ENCODE peak calls at places on chromosomes 2 and 18, in six cellular contexts. O is lower lobe of right lung, Z is GM06990, L is K562, B is kidney epithelial cell, V is tibial artery. Y is an unnamed sample. For H3K27me3, the result is how much of the 10 kb centered on the place peaks cover.

GRCh38 chr2:107466984-107467383 is 359.7 kb upstream of the RGPD4 start:
- DNase-seq in O (no peak), Z (no peak), L (no peak), B (no peak), V (no peak), Y (no peak)

GRCh38 chr2:63735931-63736820 is 105.5 kb upstream of the UGP2 start:
- DNase-seq in O (no peak), Z (no peak), L (no peak), B (no peak), V (no peak), Y (peak)

GRCh38 chr18:13474907-13475306 is 251.5 kb downstream of the FAM210A start:
- DNase-seq in O (no peak), Z (no peak), L (no peak), B (no peak), V (no peak), Y (no peak)

GRCh38 chr2:1758774-1759610 is 14.7 kb upstream of the PXDN start:
- DNase-seq in O (peak), Z (no peak), L (no peak), B (no peak), V (no peak), Y (no peak)

GRCh38 chr18:48170651-48171050 is 238.5 kb downstream of the ZBTB7C start:
- DNase-seq in O (no peak), Z (no peak), L (no peak), B (no peak), V (no peak), Y (no peak)

GRCh38 chr2:112812318-112813042 is 24.1 kb downstream of the IL1B start:
- DNase-seq in O (no peak), Z (no peak), L (peak), B (no peak), V (no peak), Y (no peak)

GRCh38 chr2:196798980-196799379 is 503 bp downstream of the GTF3C3 start:
- DNase-seq in O (no peak), Z (no peak), L (peak), B (no peak), V (no peak), Y (no peak)

GRCh38 chr2:188619146-188619545 is 327.5 kb downstream of the GULP1 start:
- DNase-seq in O (no peak), Z (no peak), L (no peak), B (no peak), V (no peak), Y (no peak)

GRCh38 chr2:188695953-188696352 is 278.2 kb upstream of the COL3A1 start:
- DNase-seq in O (no peak), Z (no peak), L (no peak), B (no peak), V (no peak), Y (peak)

GRCh38 chr2:158761626-158762025 is 33.5 kb upstream of the DAPL1 start:
- DNase-seq in O (no peak), Z (no peak), L (no peak), B (peak), V (no peak), Y (no peak)

GRCh38 chr2:65128297-65129190 is 1.4 kb downstream of the RAB1A start:
- DNase-seq in O (no peak), Z (no peak), L (no peak), B (no peak), V (peak), Y (peak)

GRCh38 chr18:54503495-54503894 is 87.5 kb upstream of the DYNAP start:
- DNase-seq in O (no peak), Z (no peak), L (no peak), B (no peak), V (no peak), Y (no peak)

GRCh38 chr18:54509793-54510192 is 81.3 kb upstream of the DYNAP start:
- DNase-seq in O (no peak), Z (no peak), L (no peak), B (no peak), V (no peak), Y (no peak)

DNA sequence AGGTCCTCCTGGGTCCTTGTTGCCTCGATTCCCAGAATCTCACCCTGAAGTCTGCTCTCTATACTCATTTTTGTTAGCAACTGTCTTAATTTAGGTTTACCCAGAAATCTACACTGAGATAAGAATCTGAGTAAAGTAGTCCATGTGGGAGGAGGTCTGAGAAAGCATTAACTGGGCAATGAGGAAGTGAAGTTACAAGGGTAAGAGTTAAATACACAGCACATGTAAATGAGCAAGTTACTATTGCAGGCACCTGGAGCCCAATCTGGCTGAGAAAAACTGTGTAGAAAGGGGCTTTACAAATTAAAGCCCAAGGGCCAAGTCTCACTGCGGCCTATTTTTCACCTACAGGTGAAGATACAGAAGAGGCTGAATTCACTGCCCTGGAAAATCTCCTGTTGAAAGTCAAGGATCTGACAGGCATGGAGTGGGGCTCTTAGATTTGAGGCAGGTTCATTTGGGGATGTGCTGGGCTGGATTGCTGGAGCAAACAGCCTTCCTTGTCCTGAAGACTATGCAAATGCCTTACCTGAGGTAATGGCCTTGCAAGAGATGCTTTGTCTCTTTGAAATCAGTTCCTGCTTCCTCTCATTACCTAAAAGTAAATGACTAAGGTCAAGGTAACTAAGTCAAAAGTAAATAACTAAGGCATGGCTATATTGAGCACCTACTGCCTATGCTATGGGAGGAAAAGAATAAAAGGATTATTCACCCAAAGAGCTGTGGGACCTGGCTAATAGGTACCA is 84.4 kb upstream of the DYNAP start:
- DNase-seq in O (no peak), Z (no peak), L (no peak), B (no peak), V (no peak), Y (no peak)
- H3K27me3 ChIP-seq in O (under half), Z (under half), L (under half), B (under half), V (under half), Y (under half)

DNA sequence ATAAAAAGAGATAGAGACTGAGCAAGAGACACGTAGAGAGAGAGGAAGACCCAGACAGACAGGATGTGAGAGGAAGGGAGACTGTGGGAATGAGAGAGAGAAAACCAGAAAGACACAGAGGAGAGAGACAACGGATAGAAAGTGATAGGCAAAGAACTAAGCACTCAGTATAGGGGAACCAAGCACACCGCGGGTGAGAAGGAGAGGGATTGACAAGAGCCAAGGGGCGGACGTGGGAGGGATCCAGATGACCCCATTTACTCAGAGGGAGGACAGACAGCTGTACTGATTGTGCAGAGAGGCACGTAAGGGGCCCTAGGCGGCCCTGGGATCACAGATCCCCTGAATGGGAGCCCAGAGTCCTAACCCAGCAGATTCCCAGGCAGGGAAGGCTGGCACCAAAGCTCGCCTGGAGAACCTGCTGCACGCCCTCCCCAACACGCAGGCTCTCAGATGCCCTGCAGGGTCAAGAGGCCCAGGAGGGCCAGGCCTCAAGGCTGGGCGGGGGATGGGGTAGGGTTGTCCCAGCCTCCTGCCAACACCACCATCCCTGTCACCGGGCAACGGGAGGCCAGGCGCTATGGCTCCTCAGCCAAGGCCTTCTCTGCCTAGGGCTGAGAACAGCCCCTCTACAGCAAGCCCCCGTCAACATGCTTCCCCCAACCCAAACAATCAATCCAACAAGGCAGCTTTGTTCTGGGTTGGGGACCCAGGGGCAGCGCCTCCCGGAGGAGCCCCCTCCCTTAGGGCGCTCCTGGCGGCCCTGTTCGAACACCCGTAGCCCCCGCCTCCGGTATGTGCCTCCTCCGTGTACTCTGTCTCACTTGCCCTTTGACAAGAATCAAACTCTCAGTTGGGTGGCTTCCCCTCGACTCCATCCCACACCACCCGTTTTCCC is 579 bp downstream of the LOXL3 start:
- DNase-seq in O (no peak), Z (peak), L (peak), B (no peak), V (no peak), Y (no peak)
- H3K4me3 ChIP-seq in O (peak), Z (peak), L (no peak), B (peak), V (peak), Y (peak)

DNA sequence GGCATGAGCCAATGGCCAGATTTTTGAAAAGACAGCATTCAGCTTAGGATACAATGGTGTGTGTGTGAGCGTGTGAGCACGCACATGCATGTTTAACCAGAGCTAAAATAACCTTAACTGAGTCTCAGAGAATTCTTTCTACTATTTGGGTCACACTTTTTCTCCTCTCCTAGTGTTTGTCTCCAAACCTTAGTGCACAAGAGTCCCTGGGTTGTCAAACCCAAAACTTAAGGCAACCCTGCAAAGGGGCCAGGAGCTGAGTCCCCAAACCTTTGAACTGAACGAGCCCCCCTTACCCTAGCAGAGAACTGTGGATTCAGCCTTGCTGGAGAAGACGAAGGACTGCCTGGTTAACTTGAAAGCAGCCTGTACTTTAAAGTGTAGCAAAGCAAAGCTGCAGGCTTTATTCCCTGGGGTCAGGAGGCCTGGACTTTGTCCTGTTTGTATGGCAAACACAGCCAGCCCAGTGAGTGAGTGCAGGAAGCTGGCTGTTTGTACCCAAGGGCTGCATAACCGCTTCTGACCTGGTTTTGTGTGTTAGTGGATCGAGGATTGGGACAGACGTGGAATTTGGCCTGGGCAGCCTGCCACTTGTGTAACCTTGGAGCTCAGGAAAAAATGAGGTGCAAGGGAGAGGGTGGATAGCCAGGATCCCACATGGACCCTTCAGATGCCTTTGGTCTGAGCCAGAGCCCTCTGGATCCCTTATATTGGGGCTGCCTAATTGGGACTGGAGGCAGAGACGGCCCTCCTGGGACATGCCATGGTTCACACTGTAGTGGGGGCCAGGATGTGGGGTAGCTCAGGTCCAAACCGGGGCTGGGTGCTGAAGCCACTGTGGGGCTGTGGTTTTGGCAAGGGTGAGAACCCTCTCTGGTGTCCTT is 6.4 kb upstream of the PSMD1 start:
- DNase-seq in O (no peak), Z (no peak), L (no peak), B (no peak), V (no peak), Y (no peak)
- H3K27me3 ChIP-seq in O (under half), Z (under half), L (under half), B (under half), V (under half), Y (under half)

DNA sequence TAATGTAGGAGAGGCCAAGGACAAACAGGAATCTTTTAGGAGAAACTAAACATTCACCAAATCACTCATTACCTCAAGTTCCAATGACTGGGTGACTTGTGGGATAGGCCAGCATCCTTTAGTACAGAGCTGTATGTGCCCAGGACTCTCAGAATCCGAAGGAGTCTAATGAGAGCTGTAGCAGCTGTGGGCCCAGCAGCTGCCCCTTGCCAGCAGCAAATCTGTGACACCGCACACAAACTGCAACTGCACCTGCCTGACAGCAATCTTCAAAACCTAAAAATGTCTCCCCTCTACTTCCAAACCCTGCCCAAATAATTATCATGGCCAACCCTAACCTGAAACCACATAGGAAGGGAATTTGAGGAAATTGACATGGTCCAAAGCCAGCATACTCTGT is 44.5 kb upstream of the ACVR2A start:
- DNase-seq in O (no peak), Z (no peak), L (no peak), B (no peak), V (no peak), Y (no peak)
- H3K4me3 ChIP-seq in O (no peak), Z (no peak), L (no peak), B (no peak), V (no peak), Y (no peak)

Y was measured in BJ.